ENCODE peak calls at places on chromosomes 5 and 9, in seven cellular contexts. One of them, this sample, is unnamed.
A peak's percentile ranks its signal among the peaks of the same experiment; 100 is the strongest.

GRCh38 chr9:130421802-130422276 is 22.9 kb upstream of the ASS1 start:
- DNase-seq in lower lobe of right lung: no peak
- DNase-seq in heart right ventricle: no peak
- DNase-seq in heart left ventricle: no peak
- DNase-seq in AG04450: peak; percentile 81
- DNase-seq in adrenal gland: no peak
- DNase-seq in transverse colon: no peak
- DNase-seq in this sample: no peak

GRCh38 chr9:128835246-128836210 is 5.9 kb upstream of the SPOUT1 start:
- DNase-seq in adrenal gland: no peak
- DNase-seq in heart right ventricle: no peak
- DNase-seq in AG04450: no peak
- DNase-seq in lower lobe of right lung: peak; percentile 38
- DNase-seq in transverse colon: no peak
- DNase-seq in heart left ventricle: no peak
- DNase-seq in this sample: no peak

GRCh38 chr5:10678236-10678635 is 82.8 kb downstream of the DAP start:
- DNase-seq in AG04450: no peak
- DNase-seq in heart left ventricle: no peak
- DNase-seq in lower lobe of right lung: no peak
- DNase-seq in heart right ventricle: no peak
- DNase-seq in transverse colon: no peak
- DNase-seq in adrenal gland: no peak
- DNase-seq in this sample: no peak

GRCh38 chr9:92600742-92601261 is 65.0 kb upstream of the ECM2 start:
- DNase-seq in AG04450: peak; percentile 24
- DNase-seq in lower lobe of right lung: no peak
- DNase-seq in heart left ventricle: no peak
- DNase-seq in adrenal gland: no peak
- DNase-seq in transverse colon: no peak
- DNase-seq in heart right ventricle: no peak
- DNase-seq in this sample: no peak

GRCh38 chr9:72923077-72923476 is 29.8 kb downstream of the ALDH1A1 start:
- DNase-seq in adrenal gland: no peak
- DNase-seq in heart left ventricle: no peak
- DNase-seq in lower lobe of right lung: no peak
- DNase-seq in transverse colon: no peak
- DNase-seq in heart right ventricle: no peak
- DNase-seq in AG04450: no peak
- DNase-seq in this sample: no peak

GRCh38 chr5:172856336-172856735 is 22.3 kb downstream of the ERGIC1 start:
- DNase-seq in AG04450: no peak
- DNase-seq in heart right ventricle: no peak
- DNase-seq in lower lobe of right lung: no peak
- DNase-seq in heart left ventricle: no peak
- DNase-seq in adrenal gland: no peak
- DNase-seq in transverse colon: no peak
- DNase-seq in this sample: no peak

GRCh38 chr5:81601912-81602311 is 149.0 kb downstream of the SSBP2 start:
- DNase-seq in heart left ventricle: no peak
- DNase-seq in lower lobe of right lung: no peak
- DNase-seq in AG04450: no peak
- DNase-seq in adrenal gland: no peak
- DNase-seq in transverse colon: no peak
- DNase-seq in heart right ventricle: no peak
- DNase-seq in this sample: no peak

GRCh38 chr9:105921057-105921721 is 226.8 kb downstream of the TMEM38B start:
- DNase-seq in adrenal gland: no peak
- DNase-seq in heart right ventricle: no peak
- DNase-seq in AG04450: no peak
- DNase-seq in transverse colon: no peak
- DNase-seq in lower lobe of right lung: no peak
- DNase-seq in heart left ventricle: no peak
- DNase-seq in this sample: no peak

GRCh38 chr9:35903049-35903448 is 3.0 kb upstream of the HRCT1 start:
- DNase-seq in heart left ventricle: no peak
- DNase-seq in heart right ventricle: no peak
- DNase-seq in transverse colon: no peak
- DNase-seq in lower lobe of right lung: no peak
- DNase-seq in AG04450: no peak
- DNase-seq in adrenal gland: no peak
- DNase-seq in this sample: peak; percentile 39

GRCh38 chr9:138066049-138066448 is 188.5 kb downstream of the CACNA1B start:
- DNase-seq in AG04450: no peak
- DNase-seq in heart left ventricle: no peak
- DNase-seq in transverse colon: no peak
- DNase-seq in lower lobe of right lung: no peak
- DNase-seq in heart right ventricle: no peak
- DNase-seq in adrenal gland: no peak
- DNase-seq in this sample: no peak

GRCh38 chr5:72767289-72768010 is 49.0 kb upstream of the TNPO1 start:
- DNase-seq in heart right ventricle: no peak
- DNase-seq in adrenal gland: peak; percentile 19
- DNase-seq in heart left ventricle: no peak
- DNase-seq in transverse colon: no peak
- DNase-seq in lower lobe of right lung: no peak
- DNase-seq in AG04450: no peak
- DNase-seq in this sample: no peak

GRCh38 chr5:151719228-151719861 is 32.6 kb upstream of the SPARC start:
- DNase-seq in AG04450: no peak
- DNase-seq in heart left ventricle: no peak
- DNase-seq in heart right ventricle: peak; percentile 25
- DNase-seq in lower lobe of right lung: no peak
- DNase-seq in adrenal gland: peak; percentile 71
- DNase-seq in transverse colon: peak; percentile 44
- DNase-seq in this sample: peak; percentile 49

GRCh38 chr9:114155967-114156294 is 594 bp downstream of the COL27A1 start:
- DNase-seq in heart right ventricle: no peak
- DNase-seq in heart left ventricle: no peak
- DNase-seq in transverse colon: no peak
- DNase-seq in AG04450: no peak
- DNase-seq in lower lobe of right lung: no peak
- DNase-seq in adrenal gland: no peak
- DNase-seq in this sample: no peak
- TF ChIP-seq CTCF in heart right ventricle: no peak
- TF ChIP-seq CTCF in heart left ventricle: no peak
- TF ChIP-seq CTCF in transverse colon: no peak
- TF ChIP-seq CTCF in AG04450: no peak
- TF ChIP-seq CTCF in lower lobe of right lung: no peak
- TF ChIP-seq CTCF in adrenal gland: no peak
- TF ChIP-seq CTCF in this sample: no peak

GRCh38 chr5:1081519-1081918 is 30.3 kb downstream of the SLC12A7 start:
- DNase-seq in AG04450: no peak
- DNase-seq in adrenal gland: no peak
- DNase-seq in lower lobe of right lung: no peak
- DNase-seq in heart right ventricle: no peak
- DNase-seq in transverse colon: no peak
- DNase-seq in heart left ventricle: no peak
- DNase-seq in this sample: no peak
- TF ChIP-seq CTCF in AG04450: no peak
- TF ChIP-seq CTCF in adrenal gland: no peak
- TF ChIP-seq CTCF in lower lobe of right lung: no peak
- TF ChIP-seq CTCF in heart right ventricle: no peak
- TF ChIP-seq CTCF in transverse colon: no peak
- TF ChIP-seq CTCF in heart left ventricle: no peak
- TF ChIP-seq CTCF in this sample: no peak

GRCh38 chr5:989961-990530 is 18.6 kb upstream of the NKD2 start:
- DNase-seq in heart right ventricle: peak; percentile 73
- DNase-seq in lower lobe of right lung: peak; percentile 68
- DNase-seq in heart left ventricle: peak; percentile 77
- DNase-seq in transverse colon: peak; percentile 43
- DNase-seq in AG04450: no peak
- DNase-seq in adrenal gland: peak; percentile 73
- DNase-seq in this sample: no peak
- TF ChIP-seq CTCF in heart right ventricle: peak; percentile 80
- TF ChIP-seq CTCF in lower lobe of right lung: peak; percentile 61
- TF ChIP-seq CTCF in heart left ventricle: peak; percentile 80
- TF ChIP-seq CTCF in transverse colon: no peak
- TF ChIP-seq CTCF in AG04450: no peak
- TF ChIP-seq CTCF in adrenal gland: peak; percentile 27
- TF ChIP-seq CTCF in this sample: no peak

GRCh38 chr5:55857247-55857640 is 6.1 kb downstream of the IL31RA start:
- DNase-seq in heart right ventricle: no peak
- DNase-seq in adrenal gland: no peak
- DNase-seq in lower lobe of right lung: no peak
- DNase-seq in transverse colon: no peak
- DNase-seq in heart left ventricle: no peak
- DNase-seq in AG04450: no peak
- DNase-seq in this sample: no peak
- TF ChIP-seq CTCF in heart right ventricle: no peak
- TF ChIP-seq CTCF in adrenal gland: no peak
- TF ChIP-seq CTCF in lower lobe of right lung: no peak
- TF ChIP-seq CTCF in transverse colon: no peak
- TF ChIP-seq CTCF in heart left ventricle: no peak
- TF ChIP-seq CTCF in AG04450: no peak
- TF ChIP-seq CTCF in this sample: no peak

GRCh38 chr9:134708672-134709038 is 67.1 kb downstream of the COL5A1 start:
- DNase-seq in heart right ventricle: peak; percentile 18
- DNase-seq in transverse colon: no peak
- DNase-seq in AG04450: no peak
- DNase-seq in heart left ventricle: no peak
- DNase-seq in lower lobe of right lung: no peak
- DNase-seq in adrenal gland: no peak
- DNase-seq in this sample: no peak
- TF ChIP-seq CTCF in heart right ventricle: no peak
- TF ChIP-seq CTCF in transverse colon: no peak
- TF ChIP-seq CTCF in AG04450: no peak
- TF ChIP-seq CTCF in heart left ventricle: no peak
- TF ChIP-seq CTCF in lower lobe of right lung: no peak
- TF ChIP-seq CTCF in adrenal gland: no peak
- TF ChIP-seq CTCF in this sample: no peak

DNA sequence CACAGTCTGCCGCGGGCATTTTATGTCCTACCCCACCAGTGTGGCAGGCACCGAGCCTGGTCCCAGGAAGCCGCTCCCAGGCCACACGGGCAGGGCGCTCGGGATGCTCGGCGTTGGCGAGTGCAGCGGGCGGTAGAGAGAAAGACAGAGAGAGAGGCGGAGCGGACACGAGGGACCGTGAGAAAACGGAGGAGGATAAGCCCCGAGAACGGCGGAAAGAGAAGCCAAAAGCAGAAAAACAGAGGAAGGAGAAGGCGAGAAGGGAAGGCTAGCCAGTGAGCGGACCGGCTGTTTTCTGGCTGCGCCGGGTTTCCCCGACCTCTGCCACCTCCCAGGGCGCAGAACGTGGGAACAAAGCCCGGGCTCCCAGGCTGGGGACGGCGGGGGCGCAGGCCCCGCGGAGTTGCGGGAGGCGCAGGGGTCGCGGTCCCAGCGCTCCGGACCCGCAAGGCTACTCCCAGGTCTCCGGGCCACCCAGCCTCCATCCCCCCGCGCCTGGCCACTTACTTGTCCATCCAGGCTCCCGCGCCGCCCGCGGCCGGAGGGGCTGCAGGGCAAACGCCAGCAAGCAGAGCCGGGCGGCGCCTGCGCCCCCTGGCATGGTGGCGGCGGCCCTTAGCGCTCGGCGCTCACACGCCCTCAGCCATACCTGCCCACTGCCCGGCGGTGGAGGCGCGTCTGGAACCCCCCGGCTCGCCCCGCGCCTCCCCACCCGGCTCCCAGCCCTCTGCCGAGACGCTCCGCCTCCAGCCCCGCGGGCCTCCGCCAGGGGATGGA is at the start of gene ADAM19:
- DNase-seq in AG04450: no peak
- DNase-seq in adrenal gland: peak; percentile 38
- DNase-seq in heart left ventricle: peak; percentile 57
- DNase-seq in lower lobe of right lung: peak; percentile 56
- DNase-seq in transverse colon: peak; percentile 59
- DNase-seq in heart right ventricle: peak; percentile 68
- DNase-seq in this sample: peak; percentile 56
- TF ChIP-seq CTCF in AG04450: no peak
- TF ChIP-seq CTCF in adrenal gland: no peak
- TF ChIP-seq CTCF in heart left ventricle: peak; percentile 15
- TF ChIP-seq CTCF in lower lobe of right lung: no peak
- TF ChIP-seq CTCF in transverse colon: no peak
- TF ChIP-seq CTCF in heart right ventricle: no peak
- TF ChIP-seq CTCF in this sample: no peak